ENCODE peak calls at places on chromosomes 5 and 9, in eight cellular contexts. One of them, this sample, is unnamed.

GRCh38 chr9:103928452-103928851 is 165.7 kb upstream of the SMC2 start:
- DNase-seq in stimulated activated CD8-positive, alpha-beta memory T cell treated with anti-CD3 and anti-CD28 coated beads, Interleukin-7, amount 100 ng/mL, for 4 hours: no peak
- DNase-seq in adipocyte: no peak
- DNase-seq in NCI-H1092 treated with DMSO at 0.1 percent for 48 hours: no peak
- DNase-seq in Calu3: no peak
- DNase-seq in aorta: no peak
- DNase-seq in T-helper 9 cell: no peak
- DNase-seq in activated CD4-positive, alpha-beta T cell treated with anti-CD3 and anti-CD28 coated beads, Interleukin-2, amount 50 U/mL, for 24 hours: no peak
- DNase-seq in this sample: peak

GRCh38 chr5:143812085-143812705 is at the start of gene HMHB1:
- DNase-seq in stimulated activated CD8-positive, alpha-beta memory T cell treated with anti-CD3 and anti-CD28 coated beads, Interleukin-7, amount 100 ng/mL, for 4 hours: no peak
- DNase-seq in adipocyte: no peak
- DNase-seq in NCI-H1092 treated with DMSO at 0.1 percent for 48 hours: peak
- DNase-seq in Calu3: no peak
- DNase-seq in aorta: no peak
- DNase-seq in T-helper 9 cell: no peak
- DNase-seq in activated CD4-positive, alpha-beta T cell treated with anti-CD3 and anti-CD28 coated beads, Interleukin-2, amount 50 U/mL, for 24 hours: no peak
- DNase-seq in this sample: no peak

GRCh38 chr9:81814794-81815464 is 113.3 kb upstream of the SPATA31D4 start:
- DNase-seq in stimulated activated CD8-positive, alpha-beta memory T cell treated with anti-CD3 and anti-CD28 coated beads, Interleukin-7, amount 100 ng/mL, for 4 hours: no peak
- DNase-seq in adipocyte: no peak
- DNase-seq in NCI-H1092 treated with DMSO at 0.1 percent for 48 hours: peak
- DNase-seq in Calu3: no peak
- DNase-seq in aorta: no peak
- DNase-seq in T-helper 9 cell: no peak
- DNase-seq in activated CD4-positive, alpha-beta T cell treated with anti-CD3 and anti-CD28 coated beads, Interleukin-2, amount 50 U/mL, for 24 hours: no peak
- DNase-seq in this sample: no peak

GRCh38 chr5:14156611-14157493 is 13.7 kb downstream of the TRIO start:
- DNase-seq in stimulated activated CD8-positive, alpha-beta memory T cell treated with anti-CD3 and anti-CD28 coated beads, Interleukin-7, amount 100 ng/mL, for 4 hours: no peak
- DNase-seq in adipocyte: peak
- DNase-seq in NCI-H1092 treated with DMSO at 0.1 percent for 48 hours: no peak
- DNase-seq in Calu3: peak
- DNase-seq in aorta: no peak
- DNase-seq in T-helper 9 cell: no peak
- DNase-seq in activated CD4-positive, alpha-beta T cell treated with anti-CD3 and anti-CD28 coated beads, Interleukin-2, amount 50 U/mL, for 24 hours: no peak
- DNase-seq in this sample: peak

GRCh38 chr5:67730917-67731474 is 484.6 kb upstream of the PIK3R1 start:
- DNase-seq in stimulated activated CD8-positive, alpha-beta memory T cell treated with anti-CD3 and anti-CD28 coated beads, Interleukin-7, amount 100 ng/mL, for 4 hours: no peak
- DNase-seq in adipocyte: no peak
- DNase-seq in NCI-H1092 treated with DMSO at 0.1 percent for 48 hours: no peak
- DNase-seq in Calu3: no peak
- DNase-seq in aorta: no peak
- DNase-seq in T-helper 9 cell: no peak
- DNase-seq in activated CD4-positive, alpha-beta T cell treated with anti-CD3 and anti-CD28 coated beads, Interleukin-2, amount 50 U/mL, for 24 hours: no peak
- DNase-seq in this sample: no peak

GRCh38 chr5:126884269-126884819 is 107.4 kb downstream of the LMNB1 start:
- DNase-seq in stimulated activated CD8-positive, alpha-beta memory T cell treated with anti-CD3 and anti-CD28 coated beads, Interleukin-7, amount 100 ng/mL, for 4 hours: no peak
- DNase-seq in adipocyte: peak
- DNase-seq in NCI-H1092 treated with DMSO at 0.1 percent for 48 hours: no peak
- DNase-seq in Calu3: no peak
- DNase-seq in aorta: no peak
- DNase-seq in T-helper 9 cell: no peak
- DNase-seq in activated CD4-positive, alpha-beta T cell treated with anti-CD3 and anti-CD28 coated beads, Interleukin-2, amount 50 U/mL, for 24 hours: no peak
- DNase-seq in this sample: peak

GRCh38 chr9:97220894-97221477 is 86.5 kb upstream of the CCDC180 start:
- DNase-seq in stimulated activated CD8-positive, alpha-beta memory T cell treated with anti-CD3 and anti-CD28 coated beads, Interleukin-7, amount 100 ng/mL, for 4 hours: no peak
- DNase-seq in adipocyte: no peak
- DNase-seq in NCI-H1092 treated with DMSO at 0.1 percent for 48 hours: no peak
- DNase-seq in Calu3: no peak
- DNase-seq in aorta: no peak
- DNase-seq in T-helper 9 cell: no peak
- DNase-seq in activated CD4-positive, alpha-beta T cell treated with anti-CD3 and anti-CD28 coated beads, Interleukin-2, amount 50 U/mL, for 24 hours: no peak
- DNase-seq in this sample: no peak

GRCh38 chr9:137028013-137028280 is at the start of gene ABCA2:
- DNase-seq in stimulated activated CD8-positive, alpha-beta memory T cell treated with anti-CD3 and anti-CD28 coated beads, Interleukin-7, amount 100 ng/mL, for 4 hours: no peak
- DNase-seq in adipocyte: no peak
- DNase-seq in NCI-H1092 treated with DMSO at 0.1 percent for 48 hours: no peak
- DNase-seq in Calu3: no peak
- DNase-seq in aorta: no peak
- DNase-seq in T-helper 9 cell: no peak
- DNase-seq in activated CD4-positive, alpha-beta T cell treated with anti-CD3 and anti-CD28 coated beads, Interleukin-2, amount 50 U/mL, for 24 hours: no peak
- DNase-seq in this sample: no peak

GRCh38 chr5:81767938-81768337 is 17.0 kb upstream of the SSBP2 start:
- DNase-seq in stimulated activated CD8-positive, alpha-beta memory T cell treated with anti-CD3 and anti-CD28 coated beads, Interleukin-7, amount 100 ng/mL, for 4 hours: no peak
- DNase-seq in adipocyte: no peak
- DNase-seq in NCI-H1092 treated with DMSO at 0.1 percent for 48 hours: no peak
- DNase-seq in Calu3: no peak
- DNase-seq in aorta: no peak
- DNase-seq in T-helper 9 cell: no peak
- DNase-seq in activated CD4-positive, alpha-beta T cell treated with anti-CD3 and anti-CD28 coated beads, Interleukin-2, amount 50 U/mL, for 24 hours: no peak
- DNase-seq in this sample: no peak

GRCh38 chr5:140261403-140262171 is 41.3 kb downstream of the PFDN1 start:
- DNase-seq in stimulated activated CD8-positive, alpha-beta memory T cell treated with anti-CD3 and anti-CD28 coated beads, Interleukin-7, amount 100 ng/mL, for 4 hours: no peak
- DNase-seq in adipocyte: peak
- DNase-seq in NCI-H1092 treated with DMSO at 0.1 percent for 48 hours: peak
- DNase-seq in Calu3: peak
- DNase-seq in aorta: no peak
- DNase-seq in T-helper 9 cell: peak
- DNase-seq in activated CD4-positive, alpha-beta T cell treated with anti-CD3 and anti-CD28 coated beads, Interleukin-2, amount 50 U/mL, for 24 hours: no peak
- DNase-seq in this sample: peak

GRCh38 chr5:149140197-149141002 is 893 bp upstream of the ABLIM3 start:
- DNase-seq in stimulated activated CD8-positive, alpha-beta memory T cell treated with anti-CD3 and anti-CD28 coated beads, Interleukin-7, amount 100 ng/mL, for 4 hours: no peak
- DNase-seq in adipocyte: no peak
- DNase-seq in NCI-H1092 treated with DMSO at 0.1 percent for 48 hours: no peak
- DNase-seq in Calu3: peak
- DNase-seq in aorta: no peak
- DNase-seq in T-helper 9 cell: no peak
- DNase-seq in activated CD4-positive, alpha-beta T cell treated with anti-CD3 and anti-CD28 coated beads, Interleukin-2, amount 50 U/mL, for 24 hours: no peak
- DNase-seq in this sample: no peak

GRCh38 chr5:116990010-116990409 is 415.4 kb upstream of the SEMA6A start:
- DNase-seq in stimulated activated CD8-positive, alpha-beta memory T cell treated with anti-CD3 and anti-CD28 coated beads, Interleukin-7, amount 100 ng/mL, for 4 hours: no peak
- DNase-seq in adipocyte: no peak
- DNase-seq in NCI-H1092 treated with DMSO at 0.1 percent for 48 hours: no peak
- DNase-seq in Calu3: no peak
- DNase-seq in aorta: no peak
- DNase-seq in T-helper 9 cell: no peak
- DNase-seq in activated CD4-positive, alpha-beta T cell treated with anti-CD3 and anti-CD28 coated beads, Interleukin-2, amount 50 U/mL, for 24 hours: no peak
- DNase-seq in this sample: no peak

GRCh38 chr5:82058710-82059109 is 86.9 kb downstream of the ATG10 start:
- DNase-seq in stimulated activated CD8-positive, alpha-beta memory T cell treated with anti-CD3 and anti-CD28 coated beads, Interleukin-7, amount 100 ng/mL, for 4 hours: no peak
- DNase-seq in adipocyte: peak
- DNase-seq in NCI-H1092 treated with DMSO at 0.1 percent for 48 hours: no peak
- DNase-seq in Calu3: no peak
- DNase-seq in aorta: no peak
- DNase-seq in T-helper 9 cell: no peak
- DNase-seq in activated CD4-positive, alpha-beta T cell treated with anti-CD3 and anti-CD28 coated beads, Interleukin-2, amount 50 U/mL, for 24 hours: no peak
- DNase-seq in this sample: peak

GRCh38 chr5:154309361-154309725 is 118.8 kb downstream of the GALNT10 start:
- DNase-seq in stimulated activated CD8-positive, alpha-beta memory T cell treated with anti-CD3 and anti-CD28 coated beads, Interleukin-7, amount 100 ng/mL, for 4 hours: no peak
- DNase-seq in adipocyte: peak
- DNase-seq in NCI-H1092 treated with DMSO at 0.1 percent for 48 hours: no peak
- DNase-seq in Calu3: no peak
- DNase-seq in aorta: no peak
- DNase-seq in T-helper 9 cell: no peak
- DNase-seq in activated CD4-positive, alpha-beta T cell treated with anti-CD3 and anti-CD28 coated beads, Interleukin-2, amount 50 U/mL, for 24 hours: no peak
- DNase-seq in this sample: peak

GRCh38 chr9:129166962-129167557 is 11.0 kb downstream of the IER5L start:
- DNase-seq in stimulated activated CD8-positive, alpha-beta memory T cell treated with anti-CD3 and anti-CD28 coated beads, Interleukin-7, amount 100 ng/mL, for 4 hours: no peak
- DNase-seq in adipocyte: peak
- DNase-seq in NCI-H1092 treated with DMSO at 0.1 percent for 48 hours: no peak
- DNase-seq in Calu3: peak
- DNase-seq in aorta: peak
- DNase-seq in T-helper 9 cell: no peak
- DNase-seq in activated CD4-positive, alpha-beta T cell treated with anti-CD3 and anti-CD28 coated beads, Interleukin-2, amount 50 U/mL, for 24 hours: no peak
- DNase-seq in this sample: peak

GRCh38 chr5:36688722-36689121 is 82.3 kb downstream of the SLC1A3 start:
- DNase-seq in stimulated activated CD8-positive, alpha-beta memory T cell treated with anti-CD3 and anti-CD28 coated beads, Interleukin-7, amount 100 ng/mL, for 4 hours: no peak
- DNase-seq in adipocyte: no peak
- DNase-seq in NCI-H1092 treated with DMSO at 0.1 percent for 48 hours: no peak
- DNase-seq in Calu3: peak
- DNase-seq in aorta: no peak
- DNase-seq in T-helper 9 cell: no peak
- DNase-seq in activated CD4-positive, alpha-beta T cell treated with anti-CD3 and anti-CD28 coated beads, Interleukin-2, amount 50 U/mL, for 24 hours: no peak
- DNase-seq in this sample: peak

GRCh38 chr5:30030110-30030509 is 1163.4 kb upstream of the CDH6 start:
- DNase-seq in stimulated activated CD8-positive, alpha-beta memory T cell treated with anti-CD3 and anti-CD28 coated beads, Interleukin-7, amount 100 ng/mL, for 4 hours: no peak
- DNase-seq in adipocyte: no peak
- DNase-seq in NCI-H1092 treated with DMSO at 0.1 percent for 48 hours: no peak
- DNase-seq in Calu3: no peak
- DNase-seq in aorta: no peak
- DNase-seq in T-helper 9 cell: no peak
- DNase-seq in activated CD4-positive, alpha-beta T cell treated with anti-CD3 and anti-CD28 coated beads, Interleukin-2, amount 50 U/mL, for 24 hours: no peak
- DNase-seq in this sample: no peak

GRCh38 chr5:37495668-37496067 is 116.5 kb downstream of the WDR70 start:
- DNase-seq in stimulated activated CD8-positive, alpha-beta memory T cell treated with anti-CD3 and anti-CD28 coated beads, Interleukin-7, amount 100 ng/mL, for 4 hours: no peak
- DNase-seq in adipocyte: peak
- DNase-seq in NCI-H1092 treated with DMSO at 0.1 percent for 48 hours: no peak
- DNase-seq in Calu3: no peak
- DNase-seq in aorta: no peak
- DNase-seq in T-helper 9 cell: no peak
- DNase-seq in activated CD4-positive, alpha-beta T cell treated with anti-CD3 and anti-CD28 coated beads, Interleukin-2, amount 50 U/mL, for 24 hours: no peak
- DNase-seq in this sample: peak

GRCh38 chr5:59786271-59786805 is 107.2 kb downstream of the PDE4D start:
- DNase-seq in stimulated activated CD8-positive, alpha-beta memory T cell treated with anti-CD3 and anti-CD28 coated beads, Interleukin-7, amount 100 ng/mL, for 4 hours: no peak
- DNase-seq in adipocyte: peak
- DNase-seq in NCI-H1092 treated with DMSO at 0.1 percent for 48 hours: no peak
- DNase-seq in Calu3: peak
- DNase-seq in aorta: no peak
- DNase-seq in T-helper 9 cell: no peak
- DNase-seq in activated CD4-positive, alpha-beta T cell treated with anti-CD3 and anti-CD28 coated beads, Interleukin-2, amount 50 U/mL, for 24 hours: no peak
- DNase-seq in this sample: peak

GRCh38 chr9:135663451-135663770 is 302 bp downstream of the LCN9 start:
- DNase-seq in stimulated activated CD8-positive, alpha-beta memory T cell treated with anti-CD3 and anti-CD28 coated beads, Interleukin-7, amount 100 ng/mL, for 4 hours: no peak
- DNase-seq in adipocyte: no peak
- DNase-seq in NCI-H1092 treated with DMSO at 0.1 percent for 48 hours: no peak
- DNase-seq in Calu3: no peak
- DNase-seq in aorta: no peak
- DNase-seq in T-helper 9 cell: no peak
- DNase-seq in activated CD4-positive, alpha-beta T cell treated with anti-CD3 and anti-CD28 coated beads, Interleukin-2, amount 50 U/mL, for 24 hours: no peak
- DNase-seq in this sample: no peak

GRCh38 chr5:160315968-160316367 is 3.6 kb upstream of the CCNJL start:
- DNase-seq in stimulated activated CD8-positive, alpha-beta memory T cell treated with anti-CD3 and anti-CD28 coated beads, Interleukin-7, amount 100 ng/mL, for 4 hours: no peak
- DNase-seq in adipocyte: peak
- DNase-seq in NCI-H1092 treated with DMSO at 0.1 percent for 48 hours: no peak
- DNase-seq in Calu3: peak
- DNase-seq in aorta: no peak
- DNase-seq in T-helper 9 cell: no peak
- DNase-seq in activated CD4-positive, alpha-beta T cell treated with anti-CD3 and anti-CD28 coated beads, Interleukin-2, amount 50 U/mL, for 24 hours: no peak
- DNase-seq in this sample: peak

GRCh38 chr9:95024097-95024671 is 293.3 kb downstream of the FANCC start:
- DNase-seq in stimulated activated CD8-positive, alpha-beta memory T cell treated with anti-CD3 and anti-CD28 coated beads, Interleukin-7, amount 100 ng/mL, for 4 hours: no peak
- DNase-seq in adipocyte: no peak
- DNase-seq in NCI-H1092 treated with DMSO at 0.1 percent for 48 hours: no peak
- DNase-seq in Calu3: no peak
- DNase-seq in aorta: no peak
- DNase-seq in T-helper 9 cell: no peak
- DNase-seq in activated CD4-positive, alpha-beta T cell treated with anti-CD3 and anti-CD28 coated beads, Interleukin-2, amount 50 U/mL, for 24 hours: no peak
- DNase-seq in this sample: no peak

GRCh38 chr9:108047264-108047663 is 557.7 kb upstream of the KLF4 start:
- DNase-seq in stimulated activated CD8-positive, alpha-beta memory T cell treated with anti-CD3 and anti-CD28 coated beads, Interleukin-7, amount 100 ng/mL, for 4 hours: no peak
- DNase-seq in adipocyte: no peak
- DNase-seq in NCI-H1092 treated with DMSO at 0.1 percent for 48 hours: no peak
- DNase-seq in Calu3: no peak
- DNase-seq in aorta: no peak
- DNase-seq in T-helper 9 cell: no peak
- DNase-seq in activated CD4-positive, alpha-beta T cell treated with anti-CD3 and anti-CD28 coated beads, Interleukin-2, amount 50 U/mL, for 24 hours: no peak
- DNase-seq in this sample: peak

GRCh38 chr9:87950765-87951488 is 23.4 kb downstream of the CDK20 start:
- DNase-seq in stimulated activated CD8-positive, alpha-beta memory T cell treated with anti-CD3 and anti-CD28 coated beads, Interleukin-7, amount 100 ng/mL, for 4 hours: no peak
- DNase-seq in adipocyte: peak
- DNase-seq in NCI-H1092 treated with DMSO at 0.1 percent for 48 hours: peak
- DNase-seq in Calu3: peak
- DNase-seq in aorta: no peak
- DNase-seq in T-helper 9 cell: no peak
- DNase-seq in activated CD4-positive, alpha-beta T cell treated with anti-CD3 and anti-CD28 coated beads, Interleukin-2, amount 50 U/mL, for 24 hours: no peak
- DNase-seq in this sample: peak

This sample was measured in choroid plexus epithelial cell.